ENCODE peak calls at places on chromosomes 4 and X, in seven cellular contexts. Q, K, L, B, H, O and N are unnamed samples.

GRCh38 chrX:14497184-14497666 is 32.1 kb upstream of the GLRA2 start:
- DNase-seq in Q (no peak), K (no peak), L (no peak), B (no peak), H (no peak), O (no peak), N (no peak)

GRCh38 chr4:78058591-78059523 is 1.7 kb downstream of the FRAS1 start:
- DNase-seq in Q (peak), K (peak), L (peak), B (peak), H (no peak), O (peak), N (peak)

GRCh38 chrX:153379971-153380581 is 21.1 kb downstream of the PNMA6E start:
- DNase-seq in Q (no peak), K (no peak), L (no peak), B (no peak), H (no peak), O (no peak), N (no peak)

GRCh38 chr4:124111922-124112321 is 600.6 kb downstream of the ANKRD50 start:
- DNase-seq in Q (no peak), K (peak), L (peak), B (no peak), H (no peak), O (peak), N (no peak)

GRCh38 chrX:155216940-155217450 is 735 bp downstream of the VBP1 start:
- DNase-seq in Q (no peak), K (no peak), L (no peak), B (no peak), H (no peak), O (no peak), N (no peak)

GRCh38 chr4:909131-909571 is 23.0 kb downstream of the GAK start:
- DNase-seq in Q (no peak), K (no peak), L (no peak), B (no peak), H (no peak), O (no peak), N (no peak)

GRCh38 chr4:27081675-27082579 is 221.3 kb downstream of the STIM2 start:
- DNase-seq in Q (no peak), K (no peak), L (no peak), B (no peak), H (no peak), O (no peak), N (no peak)

GRCh38 chr4:20044936-20045335 is 206.8 kb upstream of the SLIT2 start:
- DNase-seq in Q (no peak), K (no peak), L (no peak), B (no peak), H (no peak), O (no peak), N (no peak)

GRCh38 chr4:143391895-143392294 is 55.2 kb downstream of the GAB1 start:
- DNase-seq in Q (no peak), K (no peak), L (no peak), B (no peak), H (no peak), O (no peak), N (no peak)

GRCh38 chrX:131818297-131818936 is 204.7 kb upstream of the STK26 start:
- DNase-seq in Q (no peak), K (no peak), L (no peak), B (no peak), H (no peak), O (no peak), N (no peak)

GRCh38 chrX:31656013-31656412 is 584.2 kb upstream of the FTHL17 start:
- DNase-seq in Q (no peak), K (no peak), L (no peak), B (no peak), H (no peak), O (peak), N (no peak)

GRCh38 chrX:42070866-42071265 is 147.5 kb upstream of the CASK start:
- DNase-seq in Q (no peak), K (no peak), L (no peak), B (no peak), H (no peak), O (no peak), N (no peak)

GRCh38 chr4:683247-683897 is 5.6 kb downstream of the SLC49A3 start:
- DNase-seq in Q (no peak), K (no peak), L (no peak), B (no peak), H (no peak), O (no peak), N (no peak)

GRCh38 chrX:22220941-22221340 is 51.8 kb upstream of the CBLL2 start:
- DNase-seq in Q (no peak), K (no peak), L (no peak), B (no peak), H (no peak), O (peak), N (no peak)

GRCh38 chrX:39582091-39582490 is 515.7 kb downstream of the BCOR start:
- DNase-seq in Q (no peak), K (no peak), L (no peak), B (no peak), H (no peak), O (peak), N (no peak)

GRCh38 chrX:153384390-153384789 is 16.8 kb downstream of the PNMA6E start:
- DNase-seq in Q (no peak), K (no peak), L (no peak), B (no peak), H (no peak), O (no peak), N (no peak)

GRCh38 chrX:9682456-9682855 is 83.2 kb downstream of the GPR143 start:
- DNase-seq in Q (no peak), K (no peak), L (no peak), B (no peak), H (no peak), O (no peak), N (no peak)

GRCh38 chr4:134024251-134024650 is 177.3 kb downstream of the PABPC4L start:
- DNase-seq in Q (no peak), K (no peak), L (no peak), B (no peak), H (no peak), O (peak), N (no peak)

GRCh38 chr4:1210971-1211370 is 38.0 kb downstream of the CTBP1 start:
- DNase-seq in Q (no peak), K (no peak), L (no peak), B (no peak), H (peak), O (no peak), N (no peak)

GRCh38 chr4:31788676-31789075 is 1068.5 kb downstream of the PCDH7 start:
- DNase-seq in Q (no peak), K (no peak), L (no peak), B (no peak), H (no peak), O (no peak), N (no peak)

GRCh38 chr4:184648220-184649025 is 824 bp downstream of the CASP3 start:
- DNase-seq in Q (peak), K (peak), L (peak), B (peak), H (peak), O (peak), N (peak)

GRCh38 chrX:42398967-42399631 is 378.9 kb downstream of the PPP1R2C start:
- DNase-seq in Q (no peak), K (no peak), L (no peak), B (no peak), H (no peak), O (no peak), N (no peak)

GRCh38 chr4:57658188-57658587 is 548.0 kb upstream of the IGFBP7 start:
- DNase-seq in Q (no peak), K (no peak), L (no peak), B (no peak), H (no peak), O (no peak), N (no peak)

GRCh38 chr4:6018331-6018730 is at the start of gene C4orf50:
- DNase-seq in Q (no peak), K (no peak), L (no peak), B (no peak), H (no peak), O (no peak), N (no peak)

GRCh38 chr4:128386761-128387599 is 99.4 kb upstream of the PGRMC2 start:
- DNase-seq in Q (no peak), K (no peak), L (no peak), B (no peak), H (no peak), O (peak), N (no peak)

DNA sequence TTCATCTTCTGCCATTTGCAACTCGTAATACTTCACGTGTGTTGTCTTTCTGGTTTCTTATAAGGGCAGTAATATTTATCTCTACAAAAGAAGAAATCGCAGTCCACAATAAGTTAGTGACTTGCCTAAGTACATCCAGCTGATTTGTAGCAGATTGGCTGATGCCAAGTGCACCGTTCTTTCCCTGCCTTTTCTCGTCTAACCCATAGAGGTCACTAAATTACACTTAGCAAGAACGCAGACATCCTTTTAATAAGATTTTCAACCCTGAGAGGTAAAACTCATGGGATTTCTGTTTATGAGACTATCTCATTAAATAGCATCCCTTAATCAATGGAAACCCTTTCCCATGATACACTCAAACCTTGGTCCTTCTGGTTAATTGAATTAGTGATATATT is 408.6 kb upstream of the ACTRT1 start:
- DNase-seq in Q (no peak), K (no peak), L (no peak), B (no peak), H (no peak), O (peak), N (no peak)
- TF ChIP-seq CTCF in Q (no peak), K (peak), L (peak), B (no peak), H (no peak), O (peak), N (no peak)

DNA sequence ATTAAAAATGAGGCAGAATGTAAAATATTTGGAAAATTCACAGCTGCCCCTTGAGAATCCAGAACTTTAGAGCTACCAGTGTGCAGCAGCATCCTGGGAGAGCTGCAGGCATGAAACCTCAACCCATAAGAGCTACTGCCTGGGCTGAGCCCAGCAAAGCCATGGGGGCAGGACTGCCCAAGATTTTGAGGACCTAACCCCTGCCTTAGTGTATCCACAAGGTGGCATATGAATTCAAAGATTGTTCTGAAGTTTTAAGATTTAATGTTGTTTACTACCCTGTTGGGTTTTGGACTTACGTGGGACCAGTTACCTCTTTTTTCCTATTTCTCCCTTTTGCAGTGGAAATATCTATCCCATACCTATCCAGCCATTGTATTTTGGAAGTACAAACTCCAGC is 26.4 kb downstream of the CASP6 start:
- DNase-seq in Q (no peak), K (no peak), L (no peak), B (no peak), H (no peak), O (no peak), N (no peak)
- TF ChIP-seq CTCF in Q (no peak), K (no peak), L (no peak), B (no peak), H (no peak), O (peak), N (no peak)

DNA sequence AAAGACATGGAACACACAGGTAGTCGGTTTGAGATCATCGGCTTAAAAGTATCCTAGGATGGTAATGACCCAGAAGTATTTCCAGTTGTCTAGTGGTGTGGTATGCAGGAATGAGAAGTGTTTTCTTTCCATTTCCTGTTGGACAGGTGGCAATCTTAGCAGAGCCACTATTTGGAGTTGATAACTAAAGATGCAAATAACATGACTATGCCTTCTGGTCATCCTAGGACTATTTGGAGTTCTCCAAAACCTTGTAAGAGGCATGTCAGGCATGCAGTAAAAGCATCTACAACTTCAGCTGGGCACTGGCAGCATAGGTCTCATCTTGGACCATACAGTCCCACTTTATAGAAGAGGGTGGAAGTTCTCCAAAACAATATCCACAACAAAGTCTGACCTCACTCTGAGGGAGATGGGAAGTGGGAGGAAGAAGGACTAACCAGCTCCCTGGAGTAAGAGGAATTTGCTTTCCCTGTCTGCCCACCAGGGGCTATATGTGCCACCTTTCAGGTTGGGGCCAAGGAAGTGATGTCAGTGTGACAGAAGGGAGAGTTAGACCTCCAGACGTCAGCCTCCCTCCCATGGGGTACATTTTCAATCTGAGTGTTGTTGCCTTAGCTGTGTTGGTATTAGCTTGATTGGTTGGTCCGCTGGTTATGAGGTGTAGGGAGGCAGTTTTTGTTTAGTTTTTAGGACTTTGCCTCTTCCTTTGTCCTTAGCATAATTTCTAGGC is 101.2 kb upstream of the MYOZ2 start:
- DNase-seq in Q (no peak), K (no peak), L (no peak), B (peak), H (no peak), O (no peak), N (no peak)
- TF ChIP-seq CTCF in Q (no peak), K (no peak), L (no peak), B (no peak), H (no peak), O (no peak), N (no peak)

DNA sequence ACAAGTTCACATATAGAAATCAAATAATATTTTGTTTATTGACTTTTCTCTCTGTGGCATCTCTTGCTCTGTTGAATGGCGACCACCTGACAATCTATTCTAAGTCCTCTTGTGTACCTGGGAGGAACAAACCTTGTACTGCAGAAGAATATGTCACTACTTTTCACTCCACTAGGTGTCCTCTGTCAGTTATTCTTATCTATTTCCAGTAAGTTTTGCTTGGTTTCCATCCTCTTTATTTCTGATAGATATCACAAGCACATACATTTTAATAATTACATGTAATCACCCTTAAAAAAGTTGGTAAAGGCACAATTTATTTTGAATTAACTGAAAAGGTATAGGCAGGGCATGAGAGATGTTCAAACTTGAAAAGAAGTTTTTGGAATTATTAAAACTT is 238.4 kb downstream of the SNCA start:
- DNase-seq in Q (no peak), K (no peak), L (no peak), B (no peak), H (no peak), O (peak), N (no peak)
- TF ChIP-seq CTCF in Q (peak), K (peak), L (peak), B (no peak), H (no peak), O (peak), N (no peak)

DNA sequence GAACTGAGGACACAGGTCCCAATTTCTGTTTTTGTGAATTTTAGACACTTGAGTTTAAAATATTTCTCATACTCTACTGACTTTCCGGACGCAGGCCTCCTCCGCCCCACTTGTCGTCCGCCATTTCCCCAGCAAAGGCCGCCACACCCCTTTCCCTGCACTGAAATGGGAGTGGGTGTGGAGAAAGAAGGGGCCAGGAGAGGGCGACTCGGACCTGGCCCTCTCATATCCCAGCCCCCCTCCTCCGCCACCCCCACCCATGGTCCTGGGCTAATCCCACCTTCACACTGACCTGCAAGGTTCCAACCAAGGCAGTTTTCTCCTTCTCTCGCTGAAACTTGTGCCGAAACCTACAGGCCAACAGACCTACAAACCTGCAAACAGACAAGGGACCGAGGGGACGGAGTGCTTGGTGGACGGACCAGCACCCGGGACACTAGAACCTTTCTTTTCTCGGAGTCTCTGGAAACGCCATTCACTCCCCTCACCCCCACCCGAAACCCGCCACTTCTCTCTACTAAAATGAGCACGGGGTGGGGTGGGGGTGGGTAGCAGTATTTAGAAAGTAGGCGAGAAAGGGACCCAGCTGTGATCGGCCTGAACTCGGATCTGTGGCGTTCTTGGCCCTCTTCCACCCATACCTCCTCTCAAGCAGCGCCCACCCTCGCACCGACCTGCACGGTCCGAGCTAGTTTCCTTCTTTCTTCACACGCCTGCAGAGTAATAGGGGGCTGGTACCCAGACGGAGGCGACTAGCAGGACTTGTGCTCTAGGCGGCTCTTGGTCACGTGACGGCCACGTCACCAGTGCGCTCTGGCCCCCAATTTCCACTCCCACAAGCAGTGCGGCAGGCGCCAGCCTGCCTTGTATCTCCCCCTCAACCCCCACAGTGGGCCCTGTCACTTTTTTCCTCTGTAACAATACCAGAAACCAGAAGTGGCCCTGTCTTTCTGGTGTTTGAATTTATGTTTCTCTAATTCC is at the start of gene ARMCX6:
- DNase-seq in Q (peak), K (peak), L (peak), B (peak), H (peak), O (peak), N (peak)
- TF ChIP-seq CTCF in Q (no peak), K (peak), L (peak), B (no peak), H (no peak), O (peak), N (no peak)

GRCh38 chr4:147567276-147567675 is 49.9 kb upstream of the TMEM184C start:
- DNase-seq in Q (no peak), K (no peak), L (no peak), B (no peak), H (no peak), O (no peak), N (no peak)

GRCh38 chr4:147571021-147571770 is 46.0 kb upstream of the TMEM184C start:
- DNase-seq in Q (no peak), K (no peak), L (no peak), B (no peak), H (no peak), O (no peak), N (no peak)

GRCh38 chr4:147566762-147567161 is 50.4 kb upstream of the TMEM184C start:
- DNase-seq in Q (no peak), K (no peak), L (no peak), B (no peak), H (no peak), O (no peak), N (no peak)

GRCh38 chr4:147576084-147576483 is 41.1 kb upstream of the TMEM184C start:
- DNase-seq in Q (no peak), K (no peak), L (no peak), B (no peak), H (no peak), O (no peak), N (no peak)

DNA sequence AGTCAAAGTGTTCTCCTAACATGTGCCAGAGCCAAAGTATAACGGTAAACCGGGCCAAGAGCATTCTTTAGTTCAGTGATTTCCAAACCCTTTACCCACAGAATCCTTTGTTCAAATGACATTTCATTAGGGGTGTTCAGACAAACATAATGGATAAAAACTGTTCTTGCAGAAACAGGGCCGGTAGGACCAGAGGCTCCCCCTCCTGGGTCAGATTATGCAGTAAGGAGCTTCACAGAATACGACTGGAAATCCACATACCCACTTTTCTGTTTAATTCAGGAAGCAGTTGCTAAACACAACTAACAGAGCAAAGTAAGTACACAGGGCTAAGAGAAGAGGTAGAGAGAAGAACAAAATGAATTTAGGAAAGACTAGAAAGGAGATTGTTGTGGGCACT is 46.6 kb upstream of the TMEM184C start:
- DNase-seq in Q (no peak), K (no peak), L (no peak), B (no peak), H (no peak), O (no peak), N (no peak)
- TF ChIP-seq CTCF in Q (no peak), K (no peak), L (no peak), B (no peak), H (no peak), O (no peak), N (no peak)